ENCODE peak calls at places on chromosomes 3 and 15, in eight cellular contexts. D is heart left ventricle, C is breast epithelium, S is A673, E is NB4, Z is BJ, M is WERI-Rb-1, O is body of pancreas. I is an unnamed sample.
A peak's percentile ranks its signal among the peaks of the same experiment; 100 is the strongest.

GRCh38 chr15:94305133-94305532 is 73.8 kb downstream of the MCTP2 start:
- DNase-seq in D (no peak), C (no peak), S (no peak), E (peak; percentile 72), Z (no peak), M (no peak), O (no peak), I (no peak)

GRCh38 chr3:125079675-125080045 is 23.9 kb upstream of the HEG1 start:
- DNase-seq in D (no peak), C (no peak), S (no peak), E (no peak), Z (no peak), M (no peak), O (no peak), I (no peak)

GRCh38 chr3:127616836-127617605 is 12.0 kb upstream of the PODXL2 start:
- DNase-seq in D (no peak), C (no peak), S (no peak), E (no peak), Z (no peak), M (no peak), O (no peak), I (no peak)

GRCh38 chr3:44913868-44914468 is 39.6 kb downstream of the TGM4 start:
- DNase-seq in D (peak; percentile 58), C (no peak), S (peak; percentile 71), E (peak; percentile 78), Z (no peak), M (peak; percentile 76), O (peak; percentile 72), I (peak; percentile 24)

GRCh38 chr15:71792521-71792920 is 17.8 kb upstream of the NR2E3 start:
- DNase-seq in D (no peak), C (no peak), S (peak; percentile 30), E (no peak), Z (peak; percentile 41), M (no peak), O (peak; percentile 39), I (peak; percentile 80)

GRCh38 chr3:193086688-193087087 is 154.3 kb upstream of the PLAAT1 start:
- DNase-seq in D (no peak), C (no peak), S (no peak), E (no peak), Z (no peak), M (no peak), O (no peak), I (no peak)

GRCh38 chr15:92121047-92121446 is 267.5 kb downstream of the SLCO3A1 start:
- DNase-seq in D (no peak), C (no peak), S (no peak), E (no peak), Z (no peak), M (no peak), O (no peak), I (no peak)

GRCh38 chr3:12922299-12922698 is 80.9 kb upstream of the RPL32 start:
- DNase-seq in D (no peak), C (no peak), S (no peak), E (no peak), Z (no peak), M (no peak), O (no peak), I (no peak)

GRCh38 chr15:93239993-93240392 is 151.0 kb upstream of the RGMA start:
- DNase-seq in D (no peak), C (no peak), S (no peak), E (no peak), Z (no peak), M (no peak), O (no peak), I (no peak)

GRCh38 chr3:194638991-194639605 is 5.9 kb upstream of the TMEM44 start:
- DNase-seq in D (no peak), C (no peak), S (no peak), E (no peak), Z (no peak), M (no peak), O (no peak), I (no peak)

GRCh38 chr3:141019244-141019643 is 31.9 kb upstream of the SPSB4 start:
- DNase-seq in D (no peak), C (no peak), S (no peak), E (no peak), Z (no peak), M (no peak), O (no peak), I (no peak)

GRCh38 chr3:38446287-38446686 is 7.4 kb upstream of the ACVR2B start:
- DNase-seq in D (no peak), C (no peak), S (no peak), E (no peak), Z (no peak), M (no peak), O (no peak), I (no peak)

GRCh38 chr3:150697646-150698045 is 6.1 kb downstream of the ERICH6 start:
- DNase-seq in D (no peak), C (no peak), S (no peak), E (no peak), Z (no peak), M (no peak), O (no peak), I (no peak)

GRCh38 chr3:12139111-12139511 is 19.6 kb downstream of the TIMP4 start:
- DNase-seq in D (no peak), C (no peak), S (peak; percentile 64), E (peak; percentile 78), Z (no peak), M (peak; percentile 41), O (no peak), I (no peak)

GRCh38 chr3:33250712-33251111 is 26.5 kb upstream of the FBXL2 start:
- DNase-seq in D (no peak), C (no peak), S (no peak), E (no peak), Z (no peak), M (no peak), O (no peak), I (peak; percentile 1)

GRCh38 chr3:32569540-32570425 is 875 bp downstream of the DYNC1LI1 start:
- DNase-seq in D (peak; percentile 58), C (peak; percentile 60), S (peak; percentile 78), E (peak; percentile 79), Z (no peak), M (peak; percentile 72), O (peak; percentile 64), I (peak; percentile 6)

GRCh38 chr3:17399586-17399985 is 342.8 kb downstream of the TBC1D5 start:
- DNase-seq in D (no peak), C (no peak), S (no peak), E (no peak), Z (no peak), M (no peak), O (no peak), I (no peak)

GRCh38 chr3:43194490-43195115 is 88.7 kb upstream of the POMGNT2 start:
- DNase-seq in D (no peak), C (no peak), S (no peak), E (no peak), Z (no peak), M (no peak), O (no peak), I (no peak)

DNA sequence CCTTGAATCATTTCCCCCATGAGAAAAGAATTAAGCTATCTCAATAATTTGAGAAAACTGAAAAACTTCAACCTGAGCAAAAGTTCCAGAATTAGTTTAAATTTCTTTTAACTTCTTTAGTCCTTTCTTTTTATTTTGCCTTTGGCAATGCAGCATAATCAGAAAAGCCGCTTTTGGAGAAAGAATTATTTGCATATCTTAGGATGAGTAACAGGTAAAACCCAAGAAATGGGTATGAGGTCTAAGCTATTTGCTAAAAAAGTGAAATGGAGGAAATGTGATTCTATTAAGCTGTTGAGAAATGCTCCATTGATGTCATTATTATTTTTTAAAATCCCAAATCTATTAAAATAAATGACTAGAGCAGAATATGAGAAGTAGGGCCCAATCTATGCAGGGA is 1238.3 kb upstream of the GBE1 start:
- DNase-seq in D (no peak), C (no peak), S (no peak), E (no peak), Z (no peak), M (no peak), O (no peak), I (no peak)
- TF ChIP-seq CTCF in D (no peak), C (no peak), S (no peak), E (no peak), Z (no peak), M (no peak), O (no peak), I (no peak)

DNA sequence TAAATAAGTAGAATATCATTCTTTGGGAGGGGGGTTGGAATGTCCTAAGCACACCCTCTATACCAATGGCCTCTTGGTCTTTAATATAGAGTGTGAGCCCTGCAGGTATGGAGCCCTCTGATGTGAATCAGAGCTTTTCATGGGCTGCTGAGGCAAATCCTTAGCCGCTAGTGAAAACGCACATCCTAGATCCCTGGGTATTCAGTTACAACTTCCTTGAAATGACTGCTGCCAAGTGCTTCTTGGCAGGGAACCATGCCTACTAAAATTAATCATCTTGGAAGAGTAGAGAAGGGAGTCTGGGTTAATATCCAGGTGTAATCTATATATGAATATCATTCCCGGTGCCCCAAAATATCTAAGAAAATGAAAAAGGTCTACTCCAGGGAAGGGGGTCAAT is 109.1 kb downstream of the POLQ start:
- DNase-seq in D (no peak), C (no peak), S (no peak), E (no peak), Z (no peak), M (no peak), O (no peak), I (peak; percentile 2)
- H3K4me3 ChIP-seq in D (no peak overlapping the region), C (no peak overlapping the region), S (no peak overlapping the region), E (no peak overlapping the region), Z (no peak overlapping the region), M (no peak overlapping the region), O (no peak overlapping the region), I (no peak overlapping the region)

DNA sequence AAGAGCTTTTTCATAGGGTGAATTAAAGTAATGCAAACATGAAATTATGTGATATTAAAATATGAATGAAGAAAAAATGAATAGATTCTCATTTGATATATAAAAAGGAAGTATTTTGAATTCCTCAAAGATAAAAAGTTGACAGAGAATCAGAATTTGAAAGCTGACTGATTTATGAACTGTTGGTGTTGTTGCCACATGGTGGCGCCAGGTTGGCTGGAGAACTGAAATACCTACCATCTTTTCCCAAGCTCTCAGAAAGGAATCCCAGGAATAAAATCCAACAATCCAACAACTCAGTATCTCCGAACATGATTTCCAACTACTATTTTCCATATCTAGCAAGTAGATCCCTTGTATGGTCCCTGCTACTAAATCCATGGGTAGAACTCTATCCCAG is 3.1 kb downstream of the MYRIP start:
- DNase-seq in D (no peak), C (no peak), S (peak; percentile 2), E (no peak), Z (no peak), M (no peak), O (peak; percentile 41), I (no peak)
- TF ChIP-seq CTCF in D (peak; percentile 34), C (peak; percentile 16), S (peak; percentile 50), E (no peak), Z (no peak), M (peak; percentile 59), O (peak; percentile 54), I (peak; percentile 69)

GRCh38 chr3:160446522-160447056 is 3.0 kb downstream of the TRIM59 start:
- DNase-seq in D (no peak), C (no peak), S (no peak), E (no peak), Z (no peak), M (no peak), O (no peak), I (no peak)
- H3K4me3 ChIP-seq in D (no peak overlapping the region), C (no peak overlapping the region), S (no peak overlapping the region), E (no peak overlapping the region), Z (no peak overlapping the region), M (no peak overlapping the region), O (no peak overlapping the region), I (peak overlapping the region; percentile 5)

GRCh38 chr15:68829068-68829467 is 8.4 kb upstream of the ANP32A start:
- DNase-seq in D (no peak), C (no peak), S (peak; percentile 56), E (peak; percentile 59), Z (no peak), M (no peak), O (no peak), I (no peak)
- TF ChIP-seq CTCF in D (peak; percentile 57), C (no peak), S (peak; percentile 67), E (peak; percentile 43), Z (peak; percentile 17), M (peak; percentile 60), O (peak; percentile 42), I (peak; percentile 51)